ENCODE peak calls at places on chromosomes 11 and 22, in four cellular contexts. I is brain microvascular endothelial cell, O is cardiac muscle cell, N is psoas muscle. R is an unnamed sample.
A peak's percentile ranks its signal among the peaks of the same experiment; 100 is the strongest.

GRCh38 chr22:50526849-50527801 is 1.7 kb upstream of the SCO2 start:
- DNase-seq in I (no peak), N (peak; percentile 58), O (peak; percentile 54), R (peak; percentile 61)

GRCh38 chr11:2516276-2517015 is 71.6 kb downstream of the KCNQ1 start:
- DNase-seq in N (peak; percentile 4), O (no peak), I (no peak), R (no peak)

GRCh38 chr11:98068251-98068650 is 952.5 kb upstream of the CNTN5 start:
- DNase-seq in N (no peak), O (no peak), I (no peak), R (no peak)

GRCh38 chr22:42156597-42156996 is 26.0 kb upstream of the CYP2D6 start:
- DNase-seq in I (no peak), N (no peak), O (no peak), R (no peak)

GRCh38 chr11:71080239-71081097 is 171.9 kb downstream of the SHANK2 start:
- DNase-seq in I (peak; percentile 51), O (peak; percentile 77), N (no peak), R (peak; percentile 73)

GRCh38 chr11:126929186-126930085 is 71.1 kb downstream of the KIRREL3 start:
- DNase-seq in O (no peak), N (no peak), I (no peak), R (peak; percentile 40)

GRCh38 chr22:19142394-19142793 is 2.1 kb downstream of the ESS2 start:
- DNase-seq in O (no peak), N (no peak), I (no peak), R (no peak)

GRCh38 chr11:76579047-76579751 is 91.3 kb downstream of the LRRC32 start:
- DNase-seq in O (no peak), N (peak; percentile 51), I (no peak), R (peak; percentile 76)

GRCh38 chr11:22512457-22512856 is 113.2 kb downstream of the FANCF start:
- DNase-seq in O (no peak), I (no peak), N (no peak), R (no peak)

GRCh38 chr11:2885017-2885675 is 429 bp downstream of the CDKN1C start:
- DNase-seq in N (peak; percentile 63), I (no peak), O (peak; percentile 79), R (peak; percentile 65)

GRCh38 chr11:62721994-62722393 is 5.3 kb downstream of the HNRNPUL2 start:
- DNase-seq in O (peak; percentile 23), I (peak; percentile 34), N (no peak), R (peak; percentile 55)
- TF ChIP-seq CTCF in O (no peak), I (peak; percentile 29), N (no peak), R (no peak)

GRCh38 chr11:46360878-46361277 is 13.6 kb downstream of the DGKZ start:
- DNase-seq in N (no peak), O (no peak), I (no peak), R (peak; percentile 32)
- H3K4me3 ChIP-seq in N (peak overlapping the region; percentile 76), O (no peak overlapping the region), I (no peak overlapping the region), R (no peak overlapping the region)

GRCh38 chr11:66176650-66177049 is 91.8 kb upstream of the RAB1B start:
- DNase-seq in N (no peak), O (no peak), I (no peak), R (no peak)
- TF ChIP-seq CTCF in N (no peak), O (no peak), I (no peak), R (no peak)

DNA sequence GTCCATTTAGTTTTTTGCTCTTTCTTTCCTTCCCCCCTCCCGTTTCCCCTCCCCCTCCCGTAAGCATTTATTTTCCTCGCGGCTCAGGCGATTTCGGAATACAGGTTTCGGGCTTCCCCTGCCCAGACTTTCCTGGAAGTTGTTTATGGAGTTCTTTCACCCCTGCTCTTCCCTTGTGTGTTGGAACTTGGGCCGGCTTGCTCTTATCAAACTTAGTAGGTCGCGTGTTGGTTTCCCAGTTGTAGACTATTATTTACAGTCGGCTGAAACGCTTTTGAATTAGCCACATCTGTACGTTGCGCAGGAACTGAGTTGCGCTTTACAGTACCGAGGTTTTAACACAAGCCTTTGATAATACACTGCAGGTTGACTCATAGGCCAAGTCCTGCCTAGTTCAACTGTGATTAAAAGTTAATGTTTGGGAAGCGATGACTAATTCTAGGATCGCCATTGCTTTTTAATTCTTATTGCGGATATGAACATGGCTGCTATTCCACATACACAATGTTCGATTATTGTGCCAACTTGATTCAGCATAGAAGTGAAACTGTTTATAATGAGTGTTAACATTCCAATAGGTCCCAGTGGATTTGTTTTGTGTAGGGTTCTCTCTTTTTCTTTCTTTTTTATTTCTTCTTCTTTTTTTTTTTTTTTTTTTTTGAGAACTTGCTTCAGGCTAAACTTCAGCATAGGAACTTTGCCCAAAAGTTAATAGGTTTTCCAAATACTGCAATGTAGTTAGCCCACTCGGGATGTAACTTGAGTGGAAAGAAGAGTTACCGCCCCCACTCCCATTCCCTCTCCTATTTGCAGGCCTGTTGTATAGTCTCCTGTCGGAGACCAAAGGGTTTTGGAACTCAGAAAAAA is 1.8 kb downstream of the YAP1 start:
- DNase-seq in I (peak; percentile 85), N (no peak), O (peak; percentile 49), R (peak; percentile 92)
- H3K4me3 ChIP-seq in I (peak overlapping the region; percentile 85), N (peak overlapping the region; percentile 91), O (peak overlapping the region; percentile 98), R (peak overlapping the region; percentile 84)

DNA sequence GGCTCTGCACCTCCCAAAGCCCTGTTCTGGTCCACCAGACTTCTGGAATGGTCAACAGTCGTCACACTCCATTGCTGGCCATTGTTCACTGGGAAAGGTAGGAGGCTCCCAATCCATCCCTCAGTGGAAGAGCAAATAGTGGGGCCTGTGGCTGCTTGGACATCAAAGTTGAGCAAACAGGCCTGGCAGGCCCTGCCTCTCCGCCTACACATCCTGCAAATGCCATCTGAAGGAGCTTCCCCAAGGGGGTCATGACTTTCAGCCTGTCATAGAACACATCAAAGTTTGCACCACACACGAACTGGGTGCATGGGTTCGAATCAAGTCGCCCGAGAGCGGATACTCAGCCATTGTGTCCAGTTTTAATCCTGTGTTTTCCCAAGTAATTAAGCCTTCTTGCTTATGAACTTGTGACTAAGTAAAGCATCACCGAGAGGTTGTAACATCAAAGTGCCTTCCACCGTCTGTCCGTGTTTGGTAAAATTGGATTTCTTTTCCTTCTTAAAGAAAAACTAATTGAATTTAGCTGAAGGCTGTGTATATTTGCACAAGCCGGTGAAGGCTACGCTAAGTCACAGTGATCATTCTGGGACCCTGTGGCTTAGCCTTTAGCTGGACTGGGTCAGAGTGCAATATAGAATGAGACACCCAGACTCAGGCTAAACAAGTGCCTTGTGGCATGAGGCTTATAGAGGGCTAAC is 36.1 kb downstream of the CLPB start:
- DNase-seq in I (no peak), O (no peak), N (no peak), R (no peak)
- TF ChIP-seq CTCF in I (no peak), O (no peak), N (no peak), R (no peak)

GRCh38 chr11:64814712-64815187 is 4.4 kb upstream of the MEN1 start:
- DNase-seq in O (no peak), N (no peak), I (no peak), R (no peak)

GRCh38 chr11:64813826-64814225 is 3.5 kb upstream of the MEN1 start:
- DNase-seq in I (no peak), N (no peak), O (no peak), R (no peak)

GRCh38 chr11:64809781-64810241 is 540 bp downstream of the MEN1 start:
- DNase-seq in N (no peak), O (peak; percentile 62), I (no peak), R (no peak)

GRCh38 chr11:64810271-64810890 is at the start of gene MEN1:
- DNase-seq in O (peak; percentile 99), N (peak; percentile 96), I (peak; percentile 97), R (peak; percentile 97)

DNA sequence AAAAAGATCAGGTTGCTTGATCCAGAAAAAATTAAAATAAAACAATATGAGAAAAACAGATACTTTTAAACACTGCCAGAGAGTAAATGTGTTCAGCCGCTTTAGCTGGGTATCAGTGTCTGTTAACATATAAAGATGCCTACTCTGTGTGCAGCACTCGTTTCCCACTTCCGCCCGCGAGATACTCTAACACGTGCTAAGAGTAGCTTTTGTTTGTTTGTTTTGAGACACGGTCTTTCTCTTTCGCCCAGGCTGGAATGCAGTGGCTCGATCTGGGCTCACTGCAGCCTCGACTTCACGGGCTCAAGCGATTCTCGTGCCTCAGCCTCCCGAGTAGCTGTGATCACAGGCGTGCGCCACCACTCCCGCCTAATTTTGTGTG is 531 bp upstream of the MEN1 start:
- DNase-seq in I (peak; percentile 22), N (no peak), O (no peak), R (no peak)
- H3K4me3 ChIP-seq in I (peak overlapping the region; percentile 86), N (peak overlapping the region; percentile 76), O (peak overlapping the region; percentile 97), R (peak overlapping the region; percentile 27)

GRCh38 chr11:9992306-9992705 is 301.7 kb downstream of the SBF2 start:
- DNase-seq in O (no peak), N (no peak), I (peak; percentile 16), R (peak; percentile 14)

DNA sequence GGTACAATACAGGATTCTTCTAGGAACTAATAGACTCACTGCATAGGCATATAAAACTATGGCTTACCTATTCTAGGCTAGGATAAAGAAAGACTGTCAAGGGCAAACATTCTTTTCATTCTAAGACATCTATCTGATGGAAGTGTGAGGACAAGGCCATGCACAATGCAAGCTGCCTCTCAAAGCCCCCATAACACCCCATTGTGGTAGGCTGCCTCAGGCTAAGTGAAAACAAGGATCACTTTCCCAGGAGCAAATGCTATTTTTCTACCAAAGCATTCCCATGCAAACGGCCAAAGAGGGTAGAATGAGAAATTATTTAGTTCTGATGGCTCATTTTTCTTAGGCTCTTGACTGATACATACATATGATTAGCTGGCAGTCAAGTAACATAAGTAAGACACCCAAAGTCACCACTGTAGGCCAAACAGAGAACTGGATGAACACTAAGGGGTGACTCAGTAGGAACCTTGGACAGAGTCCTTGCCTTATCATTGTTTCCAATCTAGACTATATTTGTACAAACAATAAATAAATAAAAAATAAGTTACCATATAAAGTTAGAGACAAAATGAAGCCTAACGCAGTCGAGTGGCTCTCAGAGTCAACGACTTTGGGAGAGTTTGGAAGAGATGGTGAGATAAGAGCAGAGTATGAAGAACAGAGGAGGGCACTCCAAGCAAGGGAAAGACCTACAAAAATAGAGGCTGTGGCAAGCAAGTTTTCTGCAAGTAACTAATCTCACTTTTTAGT is 303.6 kb downstream of the SBF2 start:
- DNase-seq in O (no peak), N (no peak), I (peak; percentile 11), R (peak; percentile 33)
- TF ChIP-seq CTCF in O (no peak), N (no peak), I (peak; percentile 18), R (peak; percentile 4)

DNA sequence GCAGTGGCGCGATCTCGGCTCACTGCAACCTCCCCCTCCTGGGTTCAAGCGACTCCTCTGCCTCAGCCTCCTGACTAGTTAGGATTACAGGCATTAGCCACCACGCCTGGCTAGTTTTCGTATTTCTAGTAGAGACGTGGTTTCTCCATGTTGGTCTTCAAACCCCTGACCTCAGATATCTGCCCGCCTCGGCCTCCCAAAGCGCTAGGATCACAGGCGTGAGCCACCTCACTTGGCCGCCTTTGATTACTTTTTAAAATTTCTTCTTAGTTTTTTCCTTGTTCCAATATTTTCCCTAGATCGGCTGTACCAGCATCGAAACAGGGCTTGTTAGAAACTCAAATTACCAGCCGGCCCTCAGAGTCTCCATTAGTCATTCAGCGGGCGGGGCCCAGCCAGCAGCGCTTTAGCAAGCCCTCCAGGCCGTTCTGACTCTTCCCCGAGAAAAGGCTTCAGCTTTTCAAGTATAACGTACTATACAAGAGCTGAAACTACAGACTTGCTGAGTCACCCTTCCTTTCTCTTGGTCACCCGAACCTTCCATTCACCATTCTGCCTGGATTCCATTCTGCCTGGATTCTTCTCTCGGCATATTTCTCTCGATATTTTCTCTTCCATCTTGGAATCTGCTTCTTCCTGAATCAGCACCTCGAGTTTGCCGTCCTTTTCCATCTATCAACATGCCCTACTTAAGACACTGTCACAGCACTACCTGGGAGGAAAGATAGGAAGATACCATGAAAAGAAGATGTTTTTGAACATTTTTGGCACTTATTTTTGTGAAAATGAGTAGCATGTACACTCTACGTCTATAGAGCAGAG is 6.7 kb upstream of the CAPRIN1 start:
- DNase-seq in I (peak; percentile 89), N (peak; percentile 31), O (no peak), R (peak; percentile 83)
- H3K4me3 ChIP-seq in I (no peak overlapping the region), N (no peak overlapping the region), O (no peak overlapping the region), R (no peak overlapping the region)

GRCh38 chr11:73252577-73253191 is 19.5 kb upstream of the P2RY6 start:
- DNase-seq in N (no peak), O (peak; percentile 68), I (no peak), R (no peak)
- TF ChIP-seq CTCF in N (no peak), O (no peak), I (peak; percentile 28), R (peak; percentile 1)